ENCODE peak calls at places on chromosome 13, in four cellular contexts. U is effector memory CD4-positive, alpha-beta T cell; F is stimulated activated CD8-positive, alpha-beta memory T cell treated with anti-CD3 and anti-CD28 coated beads, Interleukin-12 subunit alpha, Interleukin-12 subunit beta, amount 100 ng/mL, for 1 hour; T is iris pigment epithelial cell. Y is an unnamed sample.

GRCh38 chr13:42041017-42041683 is 7.3 kb upstream of the DGKH start:
- DNase-seq in U (no peak), F (no peak), T (peak), Y (no peak)

GRCh38 chr13:106521101-106521799 is 14.2 kb downstream of the EFNB2 start:
- DNase-seq in U (no peak), F (no peak), T (no peak), Y (no peak)

GRCh38 chr13:111546921-111547675 is 226.7 kb downstream of the TEX29 start:
- DNase-seq in U (no peak), F (no peak), T (no peak), Y (no peak)

GRCh38 chr13:46507978-46508377 is 45.0 kb upstream of the LRCH1 start:
- DNase-seq in U (no peak), F (no peak), T (peak), Y (no peak)

GRCh38 chr13:109940637-109941036 is 154.3 kb upstream of the IRS2 start:
- DNase-seq in U (no peak), F (no peak), T (no peak), Y (no peak)

GRCh38 chr13:45838171-45838745 is 13.3 kb downstream of the SIAH3 start:
- DNase-seq in U (no peak), F (no peak), T (no peak), Y (no peak)

GRCh38 chr13:98108330-98108729 is 34.6 kb upstream of the FARP1 start:
- DNase-seq in U (no peak), F (no peak), T (no peak), Y (no peak)

GRCh38 chr13:95660981-95661581 is 15.9 kb upstream of the DNAJC3 start:
- DNase-seq in U (no peak), F (no peak), T (peak), Y (peak)

GRCh38 chr13:72864142-72865035 is 82.5 kb downstream of the PIBF1 start:
- DNase-seq in U (no peak), F (no peak), T (peak), Y (no peak)

GRCh38 chr13:102814025-102814607 is 15.2 kb downstream of the BIVM start:
- DNase-seq in U (no peak), F (no peak), T (no peak), Y (no peak)

GRCh38 chr13:109196896-109197295 is 567.5 kb downstream of the MYO16 start:
- DNase-seq in U (no peak), F (no peak), T (no peak), Y (no peak)

GRCh38 chr13:30045916-30046704 is 195.7 kb upstream of the UBL3 start:
- DNase-seq in U (no peak), F (no peak), T (peak), Y (no peak)